ENCODE peak calls at places on chromosomes 3 and 15, in eight cellular contexts. M, W, L, V, R, H, U and Q are unnamed samples.

GRCh38 chr3:132659000-132659369 is 624 bp downstream of the ACAD11 start:
- DNase-seq in W (no peak), U (no peak), V (no peak), H (no peak), R (no peak), M (no peak), L (peak; percentile 76), Q (no peak)

GRCh38 chr15:100873029-100873677 is 6.5 kb upstream of the ALDH1A3 start:
- DNase-seq in U (no peak), R (peak; percentile 71), V (peak; percentile 20), H (peak; percentile 94), W (peak; percentile 95), L (peak; percentile 69), M (peak; percentile 58), Q (peak; percentile 80)

GRCh38 chr3:194296832-194297666 is 54.1 kb downstream of the CPN2 start:
- DNase-seq in H (peak; percentile 52), M (peak; percentile 68), U (peak; percentile 61), W (no peak), R (peak; percentile 82), V (no peak), L (no peak), Q (peak; percentile 82)

GRCh38 chr3:15804553-15805095 is 6.8 kb upstream of the ANKRD28 start:
- DNase-seq in H (no peak), R (no peak), U (no peak), V (no peak), W (no peak), L (no peak), M (no peak), Q (no peak)

GRCh38 chr15:58697220-58697619 is 52.3 kb downstream of the ADAM10 start:
- DNase-seq in M (no peak), U (no peak), W (no peak), V (no peak), H (no peak), L (no peak), R (no peak), Q (no peak)

GRCh38 chr15:49646891-49647290 is 26.0 kb downstream of the DTWD1 start:
- DNase-seq in V (no peak), M (no peak), L (no peak), W (no peak), H (no peak), U (no peak), R (no peak), Q (no peak)

GRCh38 chr3:196641278-196642058 is 2.0 kb downstream of the NRROS start:
- DNase-seq in H (no peak), M (no peak), V (no peak), U (no peak), L (no peak), R (no peak), W (no peak), Q (no peak)

GRCh38 chr3:133942761-133943535 is 47.3 kb upstream of the RAB6B start:
- DNase-seq in M (no peak), R (peak; percentile 10), L (no peak), W (no peak), V (no peak), H (no peak), U (no peak), Q (no peak)

GRCh38 chr15:98582900-98583554 is 65.3 kb upstream of the IGF1R start:
- DNase-seq in R (no peak), V (no peak), M (peak; percentile 27), H (no peak), W (no peak), L (no peak), U (no peak), Q (no peak)

GRCh38 chr3:57948080-57948671 is 60.0 kb upstream of the FLNB start:
- DNase-seq in R (no peak), W (no peak), L (no peak), M (no peak), U (no peak), V (no peak), H (no peak), Q (no peak)

GRCh38 chr3:115239717-115240116 is 92.6 kb upstream of the ZBTB20 start:
- DNase-seq in M (peak; percentile 64), H (peak; percentile 93), L (peak; percentile 98), W (peak; percentile 99), U (peak; percentile 53), V (no peak), R (no peak), Q (peak; percentile 36)

GRCh38 chr3:188721312-188721711 is 450.5 kb upstream of the TPRG1 start:
- DNase-seq in L (no peak), V (no peak), W (no peak), R (no peak), H (no peak), U (no peak), M (no peak), Q (no peak)

GRCh38 chr3:187838016-187838535 is 92.8 kb upstream of the BCL6 start:
- DNase-seq in L (no peak), U (no peak), M (no peak), R (no peak), V (no peak), W (no peak), H (no peak), Q (no peak)

GRCh38 chr3:136518102-136518501 is 234.1 kb downstream of the STAG1 start:
- DNase-seq in H (no peak), R (no peak), U (no peak), L (no peak), V (no peak), M (no peak), W (no peak), Q (no peak)

GRCh38 chr3:112401617-112402016 is 68.7 kb downstream of the CD200 start:
- DNase-seq in W (no peak), M (no peak), R (no peak), V (no peak), L (no peak), U (no peak), H (no peak), Q (no peak)

GRCh38 chr3:177197934-177198484 is 727 bp upstream of the TBL1XR1 start:
- DNase-seq in M (no peak), W (peak; percentile 36), R (no peak), L (peak; percentile 79), H (no peak), V (no peak), U (no peak), Q (no peak)

GRCh38 chr3:107208100-107208499 is 169.1 kb upstream of the CCDC54 start:
- DNase-seq in R (no peak), H (peak; percentile 99), L (peak; percentile 88), U (no peak), V (no peak), M (no peak), W (peak; percentile 99), Q (no peak)

GRCh38 chr3:127459891-127460290 is 130.6 kb downstream of the TPRA1 start:
- DNase-seq in M (peak; percentile 29), R (no peak), L (no peak), H (no peak), U (no peak), W (no peak), V (no peak), Q (no peak)

GRCh38 chr3:185822221-185822956 is 2.5 kb downstream of the IGF2BP2 start:
- DNase-seq in L (no peak), H (peak; percentile 64), V (no peak), W (peak; percentile 75), M (no peak), R (no peak), U (no peak), Q (no peak)

GRCh38 chr15:72538931-72539330 is 64.8 kb downstream of the ARIH1 start:
- DNase-seq in U (no peak), H (no peak), R (no peak), V (no peak), M (no peak), W (no peak), L (no peak), Q (no peak)

GRCh38 chr3:184656991-184657669 is 54.7 kb downstream of the MAGEF1 start:
- DNase-seq in M (no peak), R (no peak), V (no peak), U (no peak), W (no peak), L (peak; percentile 46), H (peak; percentile 27), Q (no peak)

GRCh38 chr15:68365140-68365745 is 66.7 kb downstream of the ITGA11 start:
- DNase-seq in M (no peak), V (no peak), R (no peak), H (peak; percentile 72), W (peak; percentile 26), U (no peak), L (no peak), Q (no peak)